ENCODE peak calls at places on chromosome 5, in six cellular contexts. H, K, N, P, V and M are unnamed samples.

GRCh38 chr5:78003914-78004313 is 227.8 kb upstream of the TBCA start:
- DNase-seq in H (no peak), K (no peak), N (no peak), P (no peak), V (no peak), M (no peak)

GRCh38 chr5:171855798-171856772 is 70.5 kb downstream of the SMIM23 start:
- DNase-seq in H (no peak), K (no peak), N (no peak), P (no peak), V (no peak), M (peak; percentile 32)

GRCh38 chr5:10262995-10263394 is 12.9 kb downstream of the CCT5 start:
- DNase-seq in H (no peak), K (no peak), N (no peak), P (no peak), V (no peak), M (no peak)

GRCh38 chr5:146726020-146726419 is 152.5 kb downstream of the PPP2R2B start:
- DNase-seq in H (no peak), K (no peak), N (no peak), P (no peak), V (no peak), M (no peak)

GRCh38 chr5:134547579-134547978 is 22.1 kb downstream of the JADE2 start:
- DNase-seq in H (no peak), K (no peak), N (no peak), P (no peak), V (no peak), M (peak; percentile 93)

GRCh38 chr5:155839251-155840037 is 487.5 kb upstream of the SGCD start:
- DNase-seq in H (peak; percentile 3), K (peak; percentile 23), N (no peak), P (no peak), V (no peak), M (peak; percentile 0)

GRCh38 chr5:132425009-132425937 is 55.8 kb downstream of the SLC22A5 start:
- DNase-seq in H (no peak), K (no peak), N (peak; percentile 93), P (peak; percentile 50), V (no peak), M (peak; percentile 95)

GRCh38 chr5:18270635-18271338 is 636.5 kb downstream of the TAF11L14 start:
- DNase-seq in H (no peak), K (no peak), N (no peak), P (no peak), V (no peak), M (no peak)

GRCh38 chr5:149140197-149141002 is 893 bp upstream of the ABLIM3 start:
- DNase-seq in H (no peak), K (no peak), N (no peak), P (no peak), V (no peak), M (peak; percentile 30)

GRCh38 chr5:39235648-39236047 is 16.3 kb upstream of the FYB1 start:
- DNase-seq in H (no peak), K (no peak), N (no peak), P (no peak), V (no peak), M (no peak)

GRCh38 chr5:6703791-6704190 is 9.4 kb upstream of the TENT4A start:
- DNase-seq in H (no peak), K (no peak), N (no peak), P (no peak), V (no peak), M (peak; percentile 63)

GRCh38 chr5:56169949-56170348 is 63.2 kb downstream of the ANKRD55 start:
- DNase-seq in H (no peak), K (no peak), N (no peak), P (no peak), V (no peak), M (no peak)

GRCh38 chr5:162939962-162940361 is 497.4 kb upstream of the CCNG1 start:
- DNase-seq in H (no peak), K (no peak), N (no peak), P (no peak), V (no peak), M (no peak)

GRCh38 chr5:5409151-5409810 is 13.2 kb upstream of the ICE1 start:
- DNase-seq in H (no peak), K (no peak), N (no peak), P (no peak), V (no peak), M (peak; percentile 20)

GRCh38 chr5:68315679-68316271 is 100.2 kb downstream of the PIK3R1 start:
- DNase-seq in H (no peak), K (no peak), N (peak; percentile 55), P (no peak), V (no peak), M (no peak)

GRCh38 chr5:37570597-37570996 is 191.5 kb downstream of the WDR70 start:
- DNase-seq in H (no peak), K (no peak), N (no peak), P (no peak), V (no peak), M (no peak)

DNA sequence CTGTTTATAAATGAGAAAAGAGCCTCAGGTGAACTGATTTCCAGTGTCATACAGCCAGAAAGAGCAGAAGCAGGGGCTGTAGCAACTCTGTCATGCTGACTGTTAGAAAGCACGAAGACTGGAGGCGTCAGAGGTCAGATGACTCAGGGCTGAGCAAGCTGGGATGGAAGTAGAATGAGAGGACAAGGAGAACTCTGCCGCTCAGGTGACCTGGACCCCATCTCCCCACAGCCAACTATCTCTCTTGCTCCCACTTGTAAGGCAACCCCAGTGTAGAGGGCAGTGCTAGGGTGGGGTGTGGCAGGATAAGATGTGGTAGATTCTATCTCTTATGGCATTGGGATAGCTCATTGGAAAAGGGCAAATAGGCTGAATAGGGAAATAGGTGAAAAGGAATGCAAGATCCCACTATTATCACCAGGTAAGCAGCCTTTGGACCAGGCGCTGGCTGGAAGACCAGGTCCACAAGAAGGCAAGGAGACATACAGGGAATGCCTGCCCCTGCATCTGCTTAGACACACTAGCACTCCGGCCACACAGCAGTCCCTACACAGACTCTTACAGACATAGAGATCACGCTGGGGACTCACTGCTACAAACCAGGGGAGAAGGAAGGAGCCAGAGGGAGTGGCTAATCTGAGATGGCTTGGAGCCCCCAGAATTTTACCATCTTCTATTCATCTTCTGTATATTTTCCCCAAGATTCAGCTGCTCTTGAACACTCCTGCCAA is 21.2 kb upstream of the LOX start:
- DNase-seq in H (no peak), K (no peak), N (no peak), P (peak; percentile 10), V (no peak), M (peak; percentile 90)
- TF ChIP-seq SMC3 in H (no peak), K (no peak), N (no peak), P (no peak), V (no peak), M (no peak)

GRCh38 chr5:180869587-180869986 is 8.5 kb upstream of the ZFP62 start:
- DNase-seq in H (no peak), K (no peak), N (no peak), P (no peak), V (no peak), M (no peak)

GRCh38 chr5:180866985-180867384 is 5.9 kb upstream of the ZFP62 start:
- DNase-seq in H (no peak), K (no peak), N (no peak), P (no peak), V (no peak), M (no peak)

GRCh38 chr5:180866296-180866695 is 5.2 kb upstream of the ZFP62 start:
- DNase-seq in H (peak; percentile 19), K (no peak), N (no peak), P (no peak), V (no peak), M (no peak)

GRCh38 chr5:180870669-180871068 is 9.6 kb upstream of the ZFP62 start:
- DNase-seq in H (no peak), K (no peak), N (no peak), P (no peak), V (no peak), M (no peak)

GRCh38 chr5:180868960-180869359 is 7.9 kb upstream of the ZFP62 start:
- DNase-seq in H (peak; percentile 89), K (peak; percentile 71), N (peak; percentile 61), P (peak; percentile 64), V (peak; percentile 66), M (peak; percentile 68)
- TF ChIP-seq RAD21 in H (peak; percentile 90), K (peak; percentile 76), N (peak; percentile 83), P (peak; percentile 88), V (peak; percentile 77), M (peak; percentile 61)

GRCh38 chr5:179793470-179794139 is at the start of gene LTC4S:
- DNase-seq in H (no peak), K (no peak), N (no peak), P (no peak), V (no peak), M (peak; percentile 27)

GRCh38 chr5:179794171-179794570 is 385 bp downstream of the LTC4S start:
- DNase-seq in H (no peak), K (no peak), N (no peak), P (no peak), V (no peak), M (no peak)

GRCh38 chr5:179792612-179793469 is 945 bp upstream of the LTC4S start:
- DNase-seq in H (no peak), K (no peak), N (no peak), P (no peak), V (no peak), M (no peak)

GRCh38 chr5:179794575-179794974 is 789 bp downstream of the LTC4S start:
- DNase-seq in H (no peak), K (no peak), N (no peak), P (no peak), V (no peak), M (no peak)

DNA sequence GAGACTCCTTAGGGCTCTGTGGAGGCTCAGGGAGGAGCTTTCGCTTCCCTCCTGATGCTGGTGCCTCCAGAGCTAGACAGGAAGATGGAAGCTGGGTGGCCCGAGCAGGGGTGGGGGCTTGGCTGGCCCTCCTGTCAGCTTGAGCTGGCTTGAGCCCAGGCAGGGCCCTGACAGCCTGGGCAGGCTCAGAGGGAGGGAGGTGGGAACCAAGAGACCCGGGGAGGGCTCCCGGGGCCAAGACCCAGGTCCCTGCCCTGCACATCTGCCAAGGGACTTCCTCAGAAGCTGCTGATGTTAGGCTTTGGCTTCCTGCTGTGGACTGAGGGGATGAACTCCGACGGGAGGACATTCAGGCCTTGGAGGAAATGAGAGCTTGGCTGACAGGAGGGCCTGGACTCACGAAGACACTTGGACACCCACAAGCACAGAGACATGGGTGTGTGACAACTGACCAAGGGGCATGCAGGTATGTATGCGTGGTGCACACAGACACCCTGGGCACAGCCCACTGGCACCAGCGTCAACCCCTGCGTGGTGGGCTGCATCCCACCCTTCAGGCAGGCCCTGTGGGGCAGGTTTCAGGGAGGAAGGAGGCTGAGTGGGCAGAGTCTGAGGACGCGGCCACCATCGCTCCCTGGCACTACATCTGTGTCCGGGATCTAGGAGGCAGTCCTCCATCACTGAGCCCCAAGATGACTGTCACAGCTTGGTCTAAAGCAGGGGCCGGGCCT is 1.7 kb upstream of the LTC4S start:
- DNase-seq in H (no peak), K (peak; percentile 9), N (no peak), P (no peak), V (no peak), M (no peak)
- H3K4me1 ChIP-seq in H (peaks cover 14% of the 10 kb centered on the region), K (peaks cover 14% of the 10 kb centered on the region), N (peaks cover 23% of the 10 kb centered on the region), P (no peaks in the 10 kb centered on the region), V (peaks cover 53% of the 10 kb centered on the region), M (peaks cover 9% of the 10 kb centered on the region)

GRCh38 chr5:57988808-57989207 is 471.1 kb downstream of the PLK2 start:
- DNase-seq in H (no peak), K (no peak), N (no peak), P (no peak), V (no peak), M (no peak)

GRCh38 chr5:57987552-57987951 is 472.3 kb downstream of the PLK2 start:
- DNase-seq in H (no peak), K (no peak), N (no peak), P (no peak), V (no peak), M (no peak)

GRCh38 chr5:57993866-57994265 is 466.0 kb downstream of the PLK2 start:
- DNase-seq in H (no peak), K (no peak), N (no peak), P (no peak), V (no peak), M (no peak)

GRCh38 chr5:57986746-57987145 is 473.1 kb downstream of the PLK2 start:
- DNase-seq in H (no peak), K (no peak), N (no peak), P (no peak), V (no peak), M (peak; percentile 34)

GRCh38 chr5:57989378-57989777 is 470.5 kb downstream of the PLK2 start:
- DNase-seq in H (peak; percentile 8), K (no peak), N (no peak), P (no peak), V (no peak), M (peak; percentile 56)
- TF ChIP-seq SMC3 in H (no peak), K (no peak), N (no peak), P (no peak), V (no peak), M (no peak)